ENCODE peak calls at places on chromosomes 11 and 22, in four cellular contexts. One of them, this sample, is unnamed.
A peak's percentile ranks its signal among the peaks of the same experiment; 100 is the strongest.

GRCh38 chr11:15780354-15780753 is 576.0 kb downstream of the SOX6 start:
- DNase-seq in IMR-90: no peak
- DNase-seq in GM23248: no peak
- DNase-seq in OCI-LY7: no peak
- DNase-seq in this sample: no peak

GRCh38 chr22:20238567-20239062 is 29.5 kb downstream of the RTN4R start:
- DNase-seq in IMR-90: no peak
- DNase-seq in GM23248: peak; percentile 17
- DNase-seq in OCI-LY7: peak; percentile 63
- DNase-seq in this sample: no peak

GRCh38 chr11:119342023-119342300 is 1.3 kb upstream of the C1QTNF5 start:
- DNase-seq in IMR-90: no peak
- DNase-seq in GM23248: no peak
- DNase-seq in OCI-LY7: no peak
- DNase-seq in this sample: no peak

GRCh38 chr11:78809931-78810481 is 235.3 kb upstream of the NARS2 start:
- DNase-seq in IMR-90: peak; percentile 91
- DNase-seq in GM23248: no peak
- DNase-seq in OCI-LY7: no peak
- DNase-seq in this sample: peak; percentile 94

GRCh38 chr11:93663021-93663420 is 1.5 kb downstream of the CEP295 start:
- DNase-seq in IMR-90: no peak
- DNase-seq in GM23248: no peak
- DNase-seq in OCI-LY7: no peak
- DNase-seq in this sample: no peak

GRCh38 chr11:1478544-1478943 is 8.0 kb downstream of the MOB2 start:
- DNase-seq in IMR-90: no peak
- DNase-seq in GM23248: no peak
- DNase-seq in OCI-LY7: no peak
- DNase-seq in this sample: no peak

GRCh38 chr11:73072935-73073481 is 69.1 kb downstream of the FCHSD2 start:
- DNase-seq in IMR-90: peak; percentile 12
- DNase-seq in GM23248: peak; percentile 43
- DNase-seq in OCI-LY7: peak; percentile 56
- DNase-seq in this sample: peak; percentile 41

GRCh38 chr22:35620624-35621245 is 3.6 kb upstream of the MB start:
- DNase-seq in IMR-90: peak; percentile 36
- DNase-seq in GM23248: peak; percentile 73
- DNase-seq in OCI-LY7: no peak
- DNase-seq in this sample: no peak

GRCh38 chr11:34213366-34213765 is 107.9 kb downstream of the NAT10 start:
- DNase-seq in IMR-90: peak; percentile 32
- DNase-seq in GM23248: peak; percentile 74
- DNase-seq in OCI-LY7: no peak
- DNase-seq in this sample: no peak

GRCh38 chr22:25360891-25361645 is 141.6 kb downstream of the CRYBB2 start:
- DNase-seq in IMR-90: no peak
- DNase-seq in GM23248: no peak
- DNase-seq in OCI-LY7: no peak
- DNase-seq in this sample: no peak

GRCh38 chr11:75347781-75348613 is 3.5 kb downstream of the ARRB1 start:
- DNase-seq in IMR-90: peak; percentile 98
- DNase-seq in GM23248: peak; percentile 94
- DNase-seq in OCI-LY7: no peak
- DNase-seq in this sample: peak; percentile 98

GRCh38 chr11:92045325-92045724 is 179.3 kb upstream of the FAT3 start:
- DNase-seq in IMR-90: no peak
- DNase-seq in GM23248: no peak
- DNase-seq in OCI-LY7: no peak
- DNase-seq in this sample: no peak

GRCh38 chr22:30664798-30665197 is 2.9 kb downstream of the DUSP18 start:
- DNase-seq in IMR-90: no peak
- DNase-seq in GM23248: no peak
- DNase-seq in OCI-LY7: no peak
- DNase-seq in this sample: no peak

GRCh38 chr22:49026476-49027121 is 801.1 kb downstream of the BRD1 start:
- DNase-seq in IMR-90: no peak
- DNase-seq in GM23248: no peak
- DNase-seq in OCI-LY7: peak; percentile 14
- DNase-seq in this sample: no peak

GRCh38 chr11:3865388-3866193 is 10.1 kb downstream of the STIM1 start:
- DNase-seq in IMR-90: peak; percentile 76
- DNase-seq in GM23248: peak; percentile 84
- DNase-seq in OCI-LY7: peak; percentile 73
- DNase-seq in this sample: peak; percentile 83

GRCh38 chr11:36240178-36240577 is 49.0 kb downstream of the COMMD9 start:
- DNase-seq in IMR-90: peak; percentile 15
- DNase-seq in GM23248: peak; percentile 36
- DNase-seq in OCI-LY7: no peak
- DNase-seq in this sample: peak; percentile 53

GRCh38 chr22:40044870-40045834 is 50.4 kb downstream of the FAM83F start:
- DNase-seq in IMR-90: peak; percentile 15
- DNase-seq in GM23248: peak; percentile 60
- DNase-seq in OCI-LY7: peak; percentile 89
- DNase-seq in this sample: peak; percentile 11

GRCh38 chr11:75389276-75389605 is 10.1 kb upstream of the RPS3 start:
- DNase-seq in IMR-90: peak; percentile 53
- DNase-seq in GM23248: no peak
- DNase-seq in OCI-LY7: no peak
- DNase-seq in this sample: peak; percentile 37

GRCh38 chr11:29019960-29020683 is 911.9 kb downstream of the METTL15 start:
- DNase-seq in IMR-90: peak; percentile 66
- DNase-seq in GM23248: peak; percentile 44
- DNase-seq in OCI-LY7: no peak
- DNase-seq in this sample: peak; percentile 57

GRCh38 chr22:46830841-46831240 is 68.4 kb downstream of the TBC1D22A start:
- DNase-seq in IMR-90: peak; percentile 29
- DNase-seq in GM23248: peak; percentile 60
- DNase-seq in OCI-LY7: no peak
- DNase-seq in this sample: peak; percentile 40

GRCh38 chr22:35627267-35628041 is 10.3 kb upstream of the MB start:
- DNase-seq in IMR-90: peak; percentile 90
- DNase-seq in GM23248: peak; percentile 89
- DNase-seq in OCI-LY7: peak; percentile 83
- DNase-seq in this sample: peak; percentile 92

GRCh38 chr11:62664405-62665074 is 470 bp downstream of the C11orf98 start:
- DNase-seq in IMR-90: peak; percentile 50
- DNase-seq in GM23248: peak; percentile 71
- DNase-seq in OCI-LY7: peak; percentile 85
- DNase-seq in this sample: no peak

DNA sequence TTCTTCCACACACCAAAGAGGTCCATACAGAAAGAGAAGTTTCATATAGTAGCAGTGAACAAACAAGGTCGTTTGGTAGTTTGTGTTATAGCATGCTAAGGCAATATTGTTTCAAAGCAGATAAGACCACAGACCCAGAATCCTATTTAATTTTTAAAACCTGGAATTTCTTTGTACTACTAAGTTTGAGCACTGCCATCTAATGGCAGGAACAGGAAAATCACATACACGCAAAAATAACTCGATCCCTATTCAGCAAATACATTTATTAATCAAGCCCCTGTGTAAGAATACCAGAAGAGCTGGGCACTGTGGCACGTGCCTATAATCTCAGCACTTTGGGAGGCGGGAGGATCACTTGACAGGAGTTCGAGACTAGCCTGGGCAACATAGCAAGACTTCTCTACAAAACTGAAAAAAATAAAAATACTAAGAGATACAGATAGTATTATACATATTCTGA is 2.9 kb upstream of the BTBD10 start:
- DNase-seq in IMR-90: peak; percentile 55
- DNase-seq in GM23248: peak; percentile 54
- DNase-seq in OCI-LY7: peak; percentile 45
- DNase-seq in this sample: peak; percentile 64
- H3K4me2 ChIP-seq in IMR-90: peak overlapping the region; percentile 53
- H3K4me2 ChIP-seq in GM23248: peak overlapping the region; percentile 22
- H3K4me2 ChIP-seq in OCI-LY7: no peak overlapping the region
- H3K4me2 ChIP-seq in this sample: no peak overlapping the region

GRCh38 chr11:8907116-8907515 is 3.9 kb upstream of the AKIP1 start:
- DNase-seq in IMR-90: no peak
- DNase-seq in GM23248: no peak
- DNase-seq in OCI-LY7: no peak
- DNase-seq in this sample: no peak

GRCh38 chr11:8908099-8908498 is 2.9 kb upstream of the AKIP1 start:
- DNase-seq in IMR-90: no peak
- DNase-seq in GM23248: no peak
- DNase-seq in OCI-LY7: no peak
- DNase-seq in this sample: no peak

GRCh38 chr11:8910662-8911039 is 338 bp upstream of the AKIP1 start:
- DNase-seq in IMR-90: no peak
- DNase-seq in GM23248: no peak
- DNase-seq in OCI-LY7: no peak
- DNase-seq in this sample: no peak

GRCh38 chr11:8905528-8906165 is 5.3 kb upstream of the AKIP1 start:
- DNase-seq in IMR-90: peak; percentile 83
- DNase-seq in GM23248: peak; percentile 96
- DNase-seq in OCI-LY7: no peak
- DNase-seq in this sample: peak; percentile 88

DNA sequence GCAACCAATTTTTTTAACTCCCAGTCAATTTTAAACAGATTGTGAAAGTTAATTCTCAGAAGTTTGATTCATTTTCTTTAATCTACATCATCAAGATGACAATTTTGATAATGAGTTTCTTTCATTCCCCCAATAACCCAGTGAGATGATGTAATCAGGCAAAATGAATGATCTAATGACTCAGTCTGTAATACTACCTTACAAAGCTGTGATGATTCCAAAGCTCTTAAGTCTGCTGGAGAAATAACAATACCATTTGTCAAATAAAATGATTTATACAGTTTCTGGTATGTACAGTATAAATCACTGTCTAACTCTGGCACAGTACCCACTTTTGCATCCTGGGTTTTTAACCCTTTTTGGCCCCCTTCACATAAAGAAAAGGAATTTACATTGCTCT is 4.4 kb upstream of the AKIP1 start:
- DNase-seq in IMR-90: peak; percentile 84
- DNase-seq in GM23248: peak; percentile 83
- DNase-seq in OCI-LY7: no peak
- DNase-seq in this sample: peak; percentile 80
- H3K4me2 ChIP-seq in IMR-90: no peak overlapping the region
- H3K4me2 ChIP-seq in GM23248: peak overlapping the region; percentile 56
- H3K4me2 ChIP-seq in OCI-LY7: no peak overlapping the region
- H3K4me2 ChIP-seq in this sample: no peak overlapping the region

DNA sequence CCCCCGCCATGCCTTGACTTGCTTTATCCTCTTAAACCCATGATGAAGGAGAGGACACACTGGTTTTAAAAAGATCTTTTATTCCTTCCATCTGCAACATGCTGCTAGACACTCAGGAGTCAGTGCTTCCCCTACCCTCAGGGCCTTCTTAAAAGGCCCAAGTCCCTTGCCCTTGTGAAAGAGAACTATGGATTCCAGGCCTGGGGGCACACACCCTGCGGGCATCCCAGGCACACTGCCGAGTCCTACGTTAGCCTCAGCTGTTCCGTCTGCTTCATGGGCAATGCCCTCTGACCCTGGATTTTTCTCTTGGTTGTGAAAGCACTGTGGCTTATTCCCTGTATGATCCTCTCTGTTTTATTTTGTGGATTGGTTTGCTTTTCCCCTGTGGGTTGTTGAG is 35.1 kb upstream of the RAB1B start:
- DNase-seq in IMR-90: no peak
- DNase-seq in GM23248: no peak
- DNase-seq in OCI-LY7: no peak
- DNase-seq in this sample: no peak
- H3K4me2 ChIP-seq in IMR-90: no peak overlapping the region
- H3K4me2 ChIP-seq in GM23248: no peak overlapping the region
- H3K4me2 ChIP-seq in OCI-LY7: no peak overlapping the region
- H3K4me2 ChIP-seq in this sample: no peak overlapping the region

DNA sequence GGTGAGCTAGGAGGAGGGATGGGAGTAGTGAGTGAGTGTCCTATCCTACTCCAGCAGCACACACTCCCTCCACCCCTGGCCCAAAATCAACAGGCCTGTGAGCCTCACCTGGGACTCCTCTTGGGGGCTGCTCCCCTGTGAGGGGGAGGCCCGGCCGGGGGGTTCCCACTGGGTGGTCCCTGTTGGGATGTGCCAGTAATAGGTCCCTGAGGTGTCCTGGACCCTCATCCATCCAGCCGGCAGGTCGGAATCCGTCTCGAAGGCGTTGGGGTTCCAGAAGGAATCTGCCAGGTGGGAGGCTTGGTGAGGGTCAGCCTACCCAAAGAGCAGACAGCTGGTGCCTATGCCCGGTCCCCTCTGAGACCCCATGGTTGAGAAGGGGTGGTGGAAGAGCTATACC is 13.3 kb downstream of the SMPD1 start:
- DNase-seq in IMR-90: no peak
- DNase-seq in GM23248: no peak
- DNase-seq in OCI-LY7: no peak
- DNase-seq in this sample: no peak
- H3K4me2 ChIP-seq in IMR-90: no peak overlapping the region
- H3K4me2 ChIP-seq in GM23248: no peak overlapping the region
- H3K4me2 ChIP-seq in OCI-LY7: peak overlapping the region; percentile 88
- H3K4me2 ChIP-seq in this sample: no peak overlapping the region

GRCh38 chr11:13970986-13971385 is 8.5 kb downstream of the SPON1 start:
- DNase-seq in IMR-90: no peak
- DNase-seq in GM23248: peak; percentile 25
- DNase-seq in OCI-LY7: peak; percentile 44
- DNase-seq in this sample: no peak
- H3K4me2 ChIP-seq in IMR-90: no peak overlapping the region
- H3K4me2 ChIP-seq in GM23248: no peak overlapping the region
- H3K4me2 ChIP-seq in OCI-LY7: no peak overlapping the region
- H3K4me2 ChIP-seq in this sample: no peak overlapping the region

GRCh38 chr11:111358038-111359001 is 20.8 kb downstream of the POU2AF1 start:
- DNase-seq in IMR-90: no peak
- DNase-seq in GM23248: no peak
- DNase-seq in OCI-LY7: peak; percentile 15
- DNase-seq in this sample: no peak
- H3K4me2 ChIP-seq in IMR-90: no peak overlapping the region
- H3K4me2 ChIP-seq in GM23248: no peak overlapping the region
- H3K4me2 ChIP-seq in OCI-LY7: peak overlapping the region; percentile 18
- H3K4me2 ChIP-seq in this sample: no peak overlapping the region

GRCh38 chr11:100709233-100709999 is 22.3 kb downstream of the ARHGAP42 start:
- DNase-seq in IMR-90: peak; percentile 56
- DNase-seq in GM23248: peak; percentile 5
- DNase-seq in OCI-LY7: no peak
- DNase-seq in this sample: peak; percentile 24
- H3K4me2 ChIP-seq in IMR-90: peak overlapping the region; percentile 76
- H3K4me2 ChIP-seq in GM23248: no peak overlapping the region
- H3K4me2 ChIP-seq in OCI-LY7: no peak overlapping the region
- H3K4me2 ChIP-seq in this sample: peak overlapping the region; percentile 75